ENCODE peak calls at places on chromosome 3, in seven cellular contexts. O, J, Q, Y, Z, X and F are unnamed samples.

GRCh38 chr3:77247063-77247462 is 207.2 kb downstream of the ROBO2 start:
- DNase-seq in Z (no peak), Q (no peak), X (no peak), Y (no peak), J (no peak), O (no peak), F (no peak)

GRCh38 chr3:133881987-133882825 is 13.5 kb downstream of the RAB6B start:
- DNase-seq in Q (no peak), J (peak), Z (no peak), Y (no peak), O (no peak), X (no peak), F (peak)

GRCh38 chr3:157956850-157957249 is 149.4 kb downstream of the SHOX2 start:
- DNase-seq in O (no peak), Z (no peak), X (no peak), J (no peak), Y (no peak), Q (no peak), F (no peak)

GRCh38 chr3:4751057-4752051 is 227.9 kb upstream of the BHLHE40 start:
- DNase-seq in X (no peak), Z (no peak), J (peak), O (no peak), Q (peak), Y (peak), F (peak)

GRCh38 chr3:49470714-49471420 is 800 bp downstream of the DAG1 start:
- DNase-seq in O (no peak), Q (no peak), Z (no peak), X (no peak), J (peak), Y (no peak), F (peak)

GRCh38 chr3:63043631-63044030 is 168.4 kb upstream of the CADPS start:
- DNase-seq in Z (no peak), O (no peak), Y (no peak), Q (no peak), X (no peak), J (no peak), F (peak)

GRCh38 chr3:130658666-130659065 is 88.0 kb downstream of the PIK3R4 start:
- DNase-seq in Y (peak), J (no peak), O (no peak), Z (no peak), Q (no peak), X (no peak), F (peak)

GRCh38 chr3:132417695-132418520 is 606 bp downstream of the DNAJC13 start:
- DNase-seq in Q (peak), J (no peak), X (no peak), Y (peak), O (no peak), Z (peak), F (peak)

GRCh38 chr3:186592682-186593081 is 20.2 kb upstream of the AHSG start:
- DNase-seq in X (no peak), Z (no peak), Y (no peak), Q (no peak), O (no peak), J (no peak), F (no peak)

GRCh38 chr3:13308406-13308805 is 111.7 kb downstream of the NUP210 start:
- DNase-seq in Y (peak), Z (no peak), Q (peak), O (peak), J (no peak), X (peak), F (peak)